ENCODE peak calls at places on chromosomes 16 and 17, in six cellular contexts. M is body of pancreas; F is NCI-H1105; N is substantia nigra; W is AG04450; K is stimulated activated CD4-positive, alpha-beta T cell treated with anti-CD3 and anti-CD28 coated beads, Interleukin-12 subunit alpha, Interleukin-12 subunit beta, amount 100 ng/mL, for 4 hours. L is an unnamed sample.

GRCh38 chr17:11598274-11599221 is at the start of gene DNAH9:
- DNase-seq in M (peak; percentile 99), N (peak; percentile 27), K (peak; percentile 15), W (no peak), F (peak; percentile 97), L (peak; percentile 74)

GRCh38 chr17:12812877-12813276 is 23.6 kb downstream of the ARHGAP44 start:
- DNase-seq in M (no peak), F (no peak), W (no peak), N (no peak), K (no peak), L (no peak)

GRCh38 chr17:68204736-68205135 is 43.1 kb upstream of the AMZ2 start:
- DNase-seq in W (no peak), N (no peak), M (no peak), F (no peak), K (no peak), L (no peak)

GRCh38 chr17:82238562-82239201 is 9.8 kb downstream of the SLC16A3 start:
- DNase-seq in W (no peak), N (no peak), M (peak; percentile 80), K (peak; percentile 58), F (no peak), L (no peak)

GRCh38 chr16:29811896-29812665 is at the start of gene PRRT2:
- DNase-seq in M (peak; percentile 45), K (peak; percentile 57), F (peak; percentile 50), N (no peak), W (no peak), L (peak; percentile 65)

GRCh38 chr17:66533572-66533971 is 231.2 kb downstream of the PRKCA start:
- DNase-seq in M (no peak), F (no peak), K (no peak), N (no peak), W (peak; percentile 43), L (no peak)

GRCh38 chr17:1783834-1784611 is 22.2 kb downstream of the SERPINF1 start:
- DNase-seq in N (no peak), F (peak; percentile 10), M (peak; percentile 67), K (no peak), W (peak; percentile 78), L (no peak)

GRCh38 chr17:28335959-28336871 is 654 bp downstream of the TNFAIP1 start:
- DNase-seq in W (peak; percentile 74), K (peak; percentile 32), N (no peak), F (peak; percentile 43), M (peak; percentile 75), L (no peak)

GRCh38 chr16:70160821-70161220 is 12.8 kb upstream of the CLEC18C start:
- DNase-seq in M (no peak), W (no peak), F (no peak), N (no peak), K (no peak), L (no peak)

GRCh38 chr16:68246121-68246520 is 948 bp downstream of the PLA2G15 start:
- DNase-seq in N (no peak), K (no peak), F (no peak), W (no peak), M (no peak), L (no peak)

GRCh38 chr16:67685388-67686112 is 18.9 kb downstream of the C16orf86 start:
- DNase-seq in M (no peak), W (no peak), N (no peak), F (no peak), K (no peak), L (no peak)